ENCODE peak calls at places on chromosomes 11 and 22, in nine cellular contexts. One of them, this sample, is unnamed.
A peak's percentile ranks its signal among the peaks of the same experiment; 100 is the strongest.

GRCh38 chr11:12800032-12800671 is 125.9 kb downstream of the TEAD1 start:
- DNase-seq in lower lobe of right lung: no peak
- DNase-seq in HFF-Myc: no peak
- DNase-seq in left ventricle myocardium inferior: no peak
- DNase-seq in HL-60: no peak
- DNase-seq in PC-9: peak; percentile 94
- DNase-seq in fibroblast of the aortic adventitia: peak; percentile 62
- DNase-seq in SK-N-SH: peak; percentile 46
- DNase-seq in brain microvascular endothelial cell: peak; percentile 85
- DNase-seq in this sample: no peak

GRCh38 chr22:38944653-38945052 is 12.8 kb upstream of the APOBEC3A start:
- DNase-seq in HFF-Myc: no peak
- DNase-seq in PC-9: no peak
- DNase-seq in HL-60: no peak
- DNase-seq in SK-N-SH: no peak
- DNase-seq in lower lobe of right lung: no peak
- DNase-seq in fibroblast of the aortic adventitia: no peak
- DNase-seq in brain microvascular endothelial cell: no peak
- DNase-seq in left ventricle myocardium inferior: no peak
- DNase-seq in this sample: no peak

GRCh38 chr22:22682807-22683667 is 38.6 kb downstream of the GGTLC2 start:
- DNase-seq in HFF-Myc: no peak
- DNase-seq in PC-9: no peak
- DNase-seq in brain microvascular endothelial cell: peak; percentile 16
- DNase-seq in lower lobe of right lung: no peak
- DNase-seq in HL-60: no peak
- DNase-seq in fibroblast of the aortic adventitia: peak; percentile 35
- DNase-seq in left ventricle myocardium inferior: no peak
- DNase-seq in SK-N-SH: no peak
- DNase-seq in this sample: no peak

GRCh38 chr11:3162410-3163240 is 2.5 kb downstream of the OSBPL5 start:
- DNase-seq in PC-9: no peak
- DNase-seq in left ventricle myocardium inferior: peak; percentile 18
- DNase-seq in brain microvascular endothelial cell: no peak
- DNase-seq in lower lobe of right lung: peak; percentile 29
- DNase-seq in HFF-Myc: no peak
- DNase-seq in fibroblast of the aortic adventitia: no peak
- DNase-seq in HL-60: no peak
- DNase-seq in SK-N-SH: no peak
- DNase-seq in this sample: no peak

GRCh38 chr11:67301313-67301921 is 1.9 kb upstream of the SSH3 start:
- DNase-seq in HL-60: no peak
- DNase-seq in PC-9: no peak
- DNase-seq in fibroblast of the aortic adventitia: no peak
- DNase-seq in lower lobe of right lung: peak; percentile 46
- DNase-seq in HFF-Myc: no peak
- DNase-seq in SK-N-SH: no peak
- DNase-seq in brain microvascular endothelial cell: no peak
- DNase-seq in left ventricle myocardium inferior: no peak
- DNase-seq in this sample: no peak

GRCh38 chr11:107928767-107929507 is 689 bp downstream of the RAB39A start:
- DNase-seq in HL-60: peak; percentile 34
- DNase-seq in brain microvascular endothelial cell: no peak
- DNase-seq in fibroblast of the aortic adventitia: no peak
- DNase-seq in lower lobe of right lung: no peak
- DNase-seq in PC-9: no peak
- DNase-seq in SK-N-SH: peak; percentile 45
- DNase-seq in HFF-Myc: no peak
- DNase-seq in left ventricle myocardium inferior: peak; percentile 20
- DNase-seq in this sample: no peak

GRCh38 chr11:1230121-1230455 is 7.2 kb downstream of the MUC5B start:
- DNase-seq in HFF-Myc: no peak
- DNase-seq in left ventricle myocardium inferior: no peak
- DNase-seq in HL-60: no peak
- DNase-seq in SK-N-SH: no peak
- DNase-seq in PC-9: no peak
- DNase-seq in fibroblast of the aortic adventitia: no peak
- DNase-seq in lower lobe of right lung: no peak
- DNase-seq in brain microvascular endothelial cell: no peak
- DNase-seq in this sample: no peak

GRCh38 chr11:128735935-128736610 is 42.2 kb downstream of the FLI1 start:
- DNase-seq in HFF-Myc: no peak
- DNase-seq in brain microvascular endothelial cell: no peak
- DNase-seq in lower lobe of right lung: no peak
- DNase-seq in SK-N-SH: no peak
- DNase-seq in fibroblast of the aortic adventitia: no peak
- DNase-seq in PC-9: no peak
- DNase-seq in HL-60: no peak
- DNase-seq in left ventricle myocardium inferior: no peak
- DNase-seq in this sample: no peak

GRCh38 chr11:124748481-124749338 is 3.3 kb downstream of the VSIG2 start:
- DNase-seq in HFF-Myc: no peak
- DNase-seq in left ventricle myocardium inferior: no peak
- DNase-seq in SK-N-SH: no peak
- DNase-seq in brain microvascular endothelial cell: no peak
- DNase-seq in fibroblast of the aortic adventitia: no peak
- DNase-seq in PC-9: peak; percentile 96
- DNase-seq in HL-60: no peak
- DNase-seq in lower lobe of right lung: no peak
- DNase-seq in this sample: no peak

GRCh38 chr11:82494988-82495432 is 238.7 kb downstream of the FAM181B start:
- DNase-seq in lower lobe of right lung: no peak
- DNase-seq in HL-60: no peak
- DNase-seq in PC-9: no peak
- DNase-seq in left ventricle myocardium inferior: no peak
- DNase-seq in brain microvascular endothelial cell: no peak
- DNase-seq in HFF-Myc: no peak
- DNase-seq in SK-N-SH: peak; percentile 22
- DNase-seq in fibroblast of the aortic adventitia: no peak
- DNase-seq in this sample: no peak

GRCh38 chr22:40678493-40679248 is 613 bp upstream of the MCHR1 start:
- DNase-seq in fibroblast of the aortic adventitia: no peak
- DNase-seq in HFF-Myc: no peak
- DNase-seq in SK-N-SH: no peak
- DNase-seq in HL-60: no peak
- DNase-seq in lower lobe of right lung: no peak
- DNase-seq in brain microvascular endothelial cell: no peak
- DNase-seq in PC-9: no peak
- DNase-seq in left ventricle myocardium inferior: no peak
- DNase-seq in this sample: no peak

GRCh38 chr11:108871152-108871551 is 206.3 kb downstream of the DDX10 start:
- DNase-seq in HL-60: no peak
- DNase-seq in fibroblast of the aortic adventitia: peak; percentile 72
- DNase-seq in brain microvascular endothelial cell: peak; percentile 67
- DNase-seq in HFF-Myc: peak; percentile 15
- DNase-seq in lower lobe of right lung: no peak
- DNase-seq in left ventricle myocardium inferior: peak; percentile 15
- DNase-seq in PC-9: no peak
- DNase-seq in SK-N-SH: peak; percentile 11
- DNase-seq in this sample: no peak

GRCh38 chr22:21845558-21846452 is 21.6 kb downstream of the MAPK1 start:
- DNase-seq in HL-60: no peak
- DNase-seq in left ventricle myocardium inferior: no peak
- DNase-seq in PC-9: no peak
- DNase-seq in HFF-Myc: no peak
- DNase-seq in brain microvascular endothelial cell: no peak
- DNase-seq in fibroblast of the aortic adventitia: no peak
- DNase-seq in lower lobe of right lung: no peak
- DNase-seq in SK-N-SH: no peak
- DNase-seq in this sample: no peak

GRCh38 chr11:23988381-23989006 is 508.4 kb upstream of the LUZP2 start:
- DNase-seq in SK-N-SH: no peak
- DNase-seq in fibroblast of the aortic adventitia: peak; percentile 36
- DNase-seq in HFF-Myc: no peak
- DNase-seq in PC-9: no peak
- DNase-seq in brain microvascular endothelial cell: peak; percentile 64
- DNase-seq in HL-60: no peak
- DNase-seq in left ventricle myocardium inferior: no peak
- DNase-seq in lower lobe of right lung: no peak
- DNase-seq in this sample: no peak
- H3K4me3 ChIP-seq in SK-N-SH: no peak overlapping the region
- H3K4me3 ChIP-seq in fibroblast of the aortic adventitia: no peak overlapping the region
- H3K4me3 ChIP-seq in HFF-Myc: no peak overlapping the region
- H3K4me3 ChIP-seq in PC-9: no peak overlapping the region
- H3K4me3 ChIP-seq in brain microvascular endothelial cell: no peak overlapping the region
- H3K4me3 ChIP-seq in HL-60: no peak overlapping the region
- H3K4me3 ChIP-seq in left ventricle myocardium inferior: no peak overlapping the region
- H3K4me3 ChIP-seq in lower lobe of right lung: no peak overlapping the region
- H3K4me3 ChIP-seq in this sample: no peak overlapping the region

DNA sequence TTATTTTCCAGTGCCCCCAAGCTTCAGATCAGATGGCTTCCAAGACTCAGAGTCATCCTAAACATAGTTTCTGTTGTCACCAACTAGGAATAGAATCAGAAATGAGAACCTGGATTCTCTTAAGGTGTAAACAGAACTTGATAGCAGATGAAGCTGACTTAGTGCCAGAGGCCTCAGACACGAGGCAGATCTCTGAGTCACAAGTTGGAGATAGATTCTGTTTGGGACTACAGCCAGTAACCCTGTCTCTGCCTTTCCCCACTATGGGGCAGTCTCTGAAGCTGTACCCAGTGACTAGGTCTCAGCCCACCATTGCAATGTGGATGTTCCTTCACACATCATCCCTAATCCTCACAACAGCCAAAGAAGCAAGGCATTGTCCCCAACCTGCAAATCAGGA is 25.4 kb downstream of the NEU3 start:
- DNase-seq in HL-60: no peak
- DNase-seq in left ventricle myocardium inferior: no peak
- DNase-seq in HFF-Myc: peak; percentile 61
- DNase-seq in brain microvascular endothelial cell: peak; percentile 64
- DNase-seq in lower lobe of right lung: no peak
- DNase-seq in PC-9: peak; percentile 19
- DNase-seq in fibroblast of the aortic adventitia: peak; percentile 79
- DNase-seq in SK-N-SH: no peak
- DNase-seq in this sample: no peak
- TF ChIP-seq CTCF in HL-60: no peak
- TF ChIP-seq CTCF in left ventricle myocardium inferior: no peak
- TF ChIP-seq CTCF in HFF-Myc: no peak
- TF ChIP-seq CTCF in brain microvascular endothelial cell: peak; percentile 47
- TF ChIP-seq CTCF in lower lobe of right lung: no peak
- TF ChIP-seq CTCF in PC-9: no peak
- TF ChIP-seq CTCF in fibroblast of the aortic adventitia: peak; percentile 36
- TF ChIP-seq CTCF in SK-N-SH: peak; percentile 45
- TF ChIP-seq CTCF in this sample: no peak

GRCh38 chr11:7964873-7965272 is 374 bp downstream of the NLRP10 start:
- DNase-seq in PC-9: no peak
- DNase-seq in left ventricle myocardium inferior: no peak
- DNase-seq in lower lobe of right lung: no peak
- DNase-seq in HL-60: no peak
- DNase-seq in SK-N-SH: no peak
- DNase-seq in HFF-Myc: peak; percentile 22
- DNase-seq in brain microvascular endothelial cell: no peak
- DNase-seq in fibroblast of the aortic adventitia: peak; percentile 75
- DNase-seq in this sample: no peak
- H3K4me3 ChIP-seq in PC-9: no peak overlapping the region
- H3K4me3 ChIP-seq in left ventricle myocardium inferior: no peak overlapping the region
- H3K4me3 ChIP-seq in lower lobe of right lung: no peak overlapping the region
- H3K4me3 ChIP-seq in HL-60: no peak overlapping the region
- H3K4me3 ChIP-seq in SK-N-SH: no peak overlapping the region
- H3K4me3 ChIP-seq in HFF-Myc: no peak overlapping the region
- H3K4me3 ChIP-seq in brain microvascular endothelial cell: no peak overlapping the region
- H3K4me3 ChIP-seq in fibroblast of the aortic adventitia: no peak overlapping the region
- H3K4me3 ChIP-seq in this sample: no peak overlapping the region

GRCh38 chr22:47161631-47162030 is 399.2 kb downstream of the TBC1D22A start:
- DNase-seq in HFF-Myc: no peak
- DNase-seq in lower lobe of right lung: peak; percentile 35
- DNase-seq in SK-N-SH: no peak
- DNase-seq in brain microvascular endothelial cell: no peak
- DNase-seq in HL-60: no peak
- DNase-seq in fibroblast of the aortic adventitia: no peak
- DNase-seq in PC-9: no peak
- DNase-seq in left ventricle myocardium inferior: no peak
- DNase-seq in this sample: no peak

GRCh38 chr22:47163876-47164513 is 401.5 kb downstream of the TBC1D22A start:
- DNase-seq in left ventricle myocardium inferior: peak; percentile 42
- DNase-seq in lower lobe of right lung: peak; percentile 43
- DNase-seq in PC-9: no peak
- DNase-seq in HFF-Myc: no peak
- DNase-seq in fibroblast of the aortic adventitia: no peak
- DNase-seq in SK-N-SH: no peak
- DNase-seq in HL-60: no peak
- DNase-seq in brain microvascular endothelial cell: no peak
- DNase-seq in this sample: no peak

GRCh38 chr22:47164514-47165337 is 402.3 kb downstream of the TBC1D22A start:
- DNase-seq in brain microvascular endothelial cell: no peak
- DNase-seq in SK-N-SH: no peak
- DNase-seq in HFF-Myc: no peak
- DNase-seq in fibroblast of the aortic adventitia: no peak
- DNase-seq in left ventricle myocardium inferior: no peak
- DNase-seq in lower lobe of right lung: peak; percentile 26
- DNase-seq in PC-9: no peak
- DNase-seq in HL-60: no peak
- DNase-seq in this sample: no peak

GRCh38 chr22:47162865-47163264 is 400.4 kb downstream of the TBC1D22A start:
- DNase-seq in HL-60: no peak
- DNase-seq in lower lobe of right lung: peak; percentile 24
- DNase-seq in PC-9: no peak
- DNase-seq in brain microvascular endothelial cell: no peak
- DNase-seq in fibroblast of the aortic adventitia: no peak
- DNase-seq in HFF-Myc: no peak
- DNase-seq in left ventricle myocardium inferior: no peak
- DNase-seq in SK-N-SH: no peak
- DNase-seq in this sample: no peak

DNA sequence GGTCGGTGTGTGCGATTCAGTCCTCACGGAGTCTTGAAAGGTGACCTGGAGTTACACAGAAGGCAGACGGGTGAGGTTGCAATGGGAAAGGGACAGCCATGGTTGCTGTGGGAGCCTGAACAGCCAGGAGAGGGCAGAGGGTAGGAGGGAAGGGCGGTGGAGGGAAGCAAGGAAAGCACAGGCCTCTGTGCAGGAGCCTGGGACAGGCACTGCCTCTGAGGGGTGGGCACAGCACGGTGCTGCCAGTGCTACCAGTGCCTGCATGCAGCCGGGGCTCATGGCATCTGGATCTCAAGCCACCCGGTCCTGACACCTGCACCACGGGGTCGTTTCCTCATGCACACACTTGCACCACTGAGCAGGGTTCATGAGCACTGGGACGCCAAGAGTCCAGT is 401.0 kb downstream of the TBC1D22A start:
- DNase-seq in brain microvascular endothelial cell: no peak
- DNase-seq in lower lobe of right lung: peak; percentile 28
- DNase-seq in PC-9: no peak
- DNase-seq in HFF-Myc: no peak
- DNase-seq in SK-N-SH: no peak
- DNase-seq in HL-60: no peak
- DNase-seq in left ventricle myocardium inferior: no peak
- DNase-seq in fibroblast of the aortic adventitia: no peak
- DNase-seq in this sample: no peak
- TF ChIP-seq CTCF in brain microvascular endothelial cell: no peak
- TF ChIP-seq CTCF in lower lobe of right lung: no peak
- TF ChIP-seq CTCF in PC-9: no peak
- TF ChIP-seq CTCF in HFF-Myc: no peak
- TF ChIP-seq CTCF in SK-N-SH: no peak
- TF ChIP-seq CTCF in HL-60: no peak
- TF ChIP-seq CTCF in left ventricle myocardium inferior: no peak
- TF ChIP-seq CTCF in fibroblast of the aortic adventitia: no peak
- TF ChIP-seq CTCF in this sample: no peak

DNA sequence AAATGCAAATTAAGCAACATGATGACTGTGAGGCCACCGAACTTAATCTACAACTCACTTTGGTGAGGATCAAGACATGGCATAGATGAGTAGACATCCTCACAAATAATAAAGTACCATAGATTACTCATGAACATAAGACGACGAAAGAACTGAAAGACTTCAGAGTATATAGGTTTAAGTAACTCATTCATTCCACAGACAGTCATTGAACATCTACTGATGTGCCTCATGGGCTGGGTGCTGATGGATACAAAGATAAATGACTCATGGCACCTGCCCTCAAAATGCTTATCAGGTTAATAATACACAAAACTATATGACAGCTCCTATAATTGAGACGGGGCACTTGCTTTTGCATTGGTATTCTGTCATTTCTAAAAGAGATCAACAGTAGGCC is 63.3 kb downstream of the ZC3H12C start:
- DNase-seq in left ventricle myocardium inferior: no peak
- DNase-seq in SK-N-SH: no peak
- DNase-seq in PC-9: no peak
- DNase-seq in fibroblast of the aortic adventitia: no peak
- DNase-seq in brain microvascular endothelial cell: no peak
- DNase-seq in HFF-Myc: no peak
- DNase-seq in HL-60: no peak
- DNase-seq in lower lobe of right lung: no peak
- DNase-seq in this sample: no peak
- H3K4me3 ChIP-seq in left ventricle myocardium inferior: no peak overlapping the region
- H3K4me3 ChIP-seq in SK-N-SH: no peak overlapping the region
- H3K4me3 ChIP-seq in PC-9: no peak overlapping the region
- H3K4me3 ChIP-seq in fibroblast of the aortic adventitia: no peak overlapping the region
- H3K4me3 ChIP-seq in brain microvascular endothelial cell: no peak overlapping the region
- H3K4me3 ChIP-seq in HFF-Myc: no peak overlapping the region
- H3K4me3 ChIP-seq in HL-60: no peak overlapping the region
- H3K4me3 ChIP-seq in lower lobe of right lung: no peak overlapping the region
- H3K4me3 ChIP-seq in this sample: no peak overlapping the region